ENCODE peak calls at places on chromosome 1, in six cellular contexts. One of them, this sample, is unnamed.

GRCh38 chr1:37919277-37919676 is 27.6 kb downstream of the INPP5B start:
- DNase-seq in mesendoderm: peak; percentile 68
- DNase-seq in H1: no peak
- DNase-seq in IMR-90: peak; percentile 41
- DNase-seq in mesenchymal stem cell: peak; percentile 42
- DNase-seq in neuronal stem cell: no peak
- DNase-seq in this sample: peak; percentile 45

GRCh38 chr1:214014730-214015129 is 27.0 kb downstream of the PROX1 start:
- DNase-seq in mesendoderm: no peak
- DNase-seq in neuronal stem cell: no peak
- DNase-seq in IMR-90: no peak
- DNase-seq in H1: no peak
- DNase-seq in mesenchymal stem cell: no peak
- DNase-seq in this sample: no peak

GRCh38 chr1:214228976-214229375 is 52.0 kb upstream of the SMYD2 start:
- DNase-seq in H1: no peak
- DNase-seq in mesendoderm: no peak
- DNase-seq in IMR-90: no peak
- DNase-seq in mesenchymal stem cell: no peak
- DNase-seq in neuronal stem cell: no peak
- DNase-seq in this sample: no peak

GRCh38 chr1:175129182-175129581 is 61.5 kb downstream of the TNN start:
- DNase-seq in neuronal stem cell: no peak
- DNase-seq in IMR-90: peak; percentile 39
- DNase-seq in mesendoderm: peak; percentile 91
- DNase-seq in H1: no peak
- DNase-seq in mesenchymal stem cell: peak; percentile 54
- DNase-seq in this sample: no peak

GRCh38 chr1:12142891-12143630 is 23.7 kb upstream of the TNFRSF1B start:
- DNase-seq in H1: no peak
- DNase-seq in mesenchymal stem cell: no peak
- DNase-seq in mesendoderm: no peak
- DNase-seq in IMR-90: no peak
- DNase-seq in neuronal stem cell: no peak
- DNase-seq in this sample: no peak

GRCh38 chr1:87327362-87328120 is 1.1 kb upstream of the LMO4 start:
- DNase-seq in mesendoderm: peak; percentile 13
- DNase-seq in neuronal stem cell: no peak
- DNase-seq in mesenchymal stem cell: peak; percentile 12
- DNase-seq in H1: no peak
- DNase-seq in IMR-90: no peak
- DNase-seq in this sample: no peak

GRCh38 chr1:22817462-22817861 is 106.8 kb downstream of the EPHB2 start:
- DNase-seq in H1: no peak
- DNase-seq in IMR-90: no peak
- DNase-seq in mesendoderm: no peak
- DNase-seq in neuronal stem cell: no peak
- DNase-seq in mesenchymal stem cell: no peak
- DNase-seq in this sample: no peak

GRCh38 chr1:39540504-39541031 is 36.0 kb downstream of the PABPC4 start:
- DNase-seq in mesendoderm: no peak
- DNase-seq in IMR-90: peak; percentile 77
- DNase-seq in neuronal stem cell: no peak
- DNase-seq in H1: no peak
- DNase-seq in mesenchymal stem cell: peak; percentile 87
- DNase-seq in this sample: no peak

GRCh38 chr1:11441211-11441952 is 37.6 kb upstream of the DISP3 start:
- DNase-seq in mesendoderm: no peak
- DNase-seq in H1: no peak
- DNase-seq in mesenchymal stem cell: no peak
- DNase-seq in IMR-90: no peak
- DNase-seq in neuronal stem cell: no peak
- DNase-seq in this sample: no peak

GRCh38 chr1:225737179-225737578 is 40.4 kb upstream of the SRP9 start:
- DNase-seq in neuronal stem cell: no peak
- DNase-seq in mesenchymal stem cell: no peak
- DNase-seq in mesendoderm: no peak
- DNase-seq in IMR-90: no peak
- DNase-seq in H1: no peak
- DNase-seq in this sample: no peak

GRCh38 chr1:226995966-226996332 is 55.9 kb downstream of the COQ8A start:
- DNase-seq in neuronal stem cell: no peak
- DNase-seq in H1: no peak
- DNase-seq in mesenchymal stem cell: no peak
- DNase-seq in IMR-90: no peak
- DNase-seq in mesendoderm: no peak
- DNase-seq in this sample: peak; percentile 28

GRCh38 chr1:109933856-109934711 is 23.4 kb downstream of the CSF1 start:
- DNase-seq in H1: no peak
- DNase-seq in IMR-90: peak; percentile 96
- DNase-seq in neuronal stem cell: no peak
- DNase-seq in mesenchymal stem cell: peak; percentile 94
- DNase-seq in mesendoderm: no peak
- DNase-seq in this sample: no peak
- H3K4me1 ChIP-seq in H1: peaks cover 6% of the 10 kb centered on the region
- H3K4me1 ChIP-seq in IMR-90: peaks cover 9% of the 10 kb centered on the region
- H3K4me1 ChIP-seq in neuronal stem cell: peaks cover 9% of the 10 kb centered on the region
- H3K4me1 ChIP-seq in mesenchymal stem cell: peaks cover 34% of the 10 kb centered on the region
- H3K4me1 ChIP-seq in mesendoderm: no peaks in the 10 kb centered on the region
- H3K4me1 ChIP-seq in this sample: no peaks in the 10 kb centered on the region

DNA sequence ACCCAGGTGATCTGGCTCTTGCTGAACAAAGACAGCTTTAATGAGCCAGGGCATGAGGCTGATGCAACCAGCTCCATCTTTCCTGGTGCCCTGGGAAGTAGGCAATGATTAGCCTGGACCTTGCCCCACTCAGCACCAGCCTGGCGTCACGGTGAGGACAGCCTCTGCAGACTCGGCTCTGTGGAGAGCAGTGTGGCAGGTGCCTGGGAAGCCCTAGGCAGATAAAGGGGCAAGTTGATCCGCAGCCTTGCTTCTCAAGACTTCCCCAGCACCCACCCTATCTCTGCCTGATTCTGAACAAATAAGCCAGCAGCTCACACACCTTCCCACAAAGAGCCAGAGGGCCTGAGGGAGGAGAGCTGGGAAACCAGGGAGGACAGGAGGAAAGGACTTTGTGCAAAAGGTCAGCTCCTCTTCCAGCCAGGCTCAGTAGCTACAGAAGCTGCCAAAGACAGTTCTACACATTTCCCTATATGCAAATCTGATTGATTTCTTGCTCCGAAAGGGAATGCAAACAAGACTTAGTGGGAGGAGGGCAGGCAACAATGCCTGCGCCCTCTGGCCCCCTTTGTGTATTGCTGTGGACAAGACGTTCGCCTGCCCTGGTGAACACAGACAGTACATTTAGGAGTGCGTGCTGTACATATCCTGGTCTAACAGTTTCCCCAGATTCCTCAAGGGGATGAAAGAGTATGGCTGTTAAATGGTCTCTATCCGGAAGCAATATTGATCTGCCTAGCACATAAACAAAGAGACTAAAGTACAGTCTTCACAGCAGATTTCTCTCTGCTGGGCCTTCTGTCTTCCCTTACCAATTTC is 63.8 kb downstream of the BCAR3 start:
- DNase-seq in IMR-90: no peak
- DNase-seq in mesendoderm: peak; percentile 52
- DNase-seq in neuronal stem cell: no peak
- DNase-seq in H1: no peak
- DNase-seq in mesenchymal stem cell: no peak
- DNase-seq in this sample: no peak
- H2BK5ac ChIP-seq in IMR-90: no peak overlapping the region
- H2BK5ac ChIP-seq in mesendoderm: peak overlapping the region; percentile 94
- H2BK5ac ChIP-seq in neuronal stem cell: no peak overlapping the region
- H2BK5ac ChIP-seq in H1: peak overlapping the region; percentile 3
- H2BK5ac ChIP-seq in mesenchymal stem cell: no peak overlapping the region
- H2BK5ac ChIP-seq in this sample: no peak overlapping the region

DNA sequence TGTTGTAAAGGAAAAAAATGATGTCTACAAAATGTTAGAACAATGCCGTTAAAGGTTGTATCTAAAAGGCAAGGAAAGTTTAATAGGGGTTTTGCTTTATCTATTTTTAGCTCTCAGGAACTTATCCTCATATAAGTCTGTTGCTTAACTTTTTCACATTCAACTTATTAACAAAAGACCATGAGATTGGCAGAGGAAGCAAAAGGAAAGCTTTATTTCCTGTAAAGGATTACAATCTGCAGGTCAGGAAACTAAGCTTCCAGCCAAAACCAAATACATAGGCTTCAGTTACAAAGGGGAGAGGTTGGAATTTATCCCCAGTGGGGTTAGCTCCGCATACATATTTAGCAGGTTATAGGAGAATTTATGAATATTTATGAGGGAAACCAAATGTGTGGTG is 58.7 kb upstream of the KIAA1614 start:
- DNase-seq in mesenchymal stem cell: no peak
- DNase-seq in neuronal stem cell: no peak
- DNase-seq in mesendoderm: peak; percentile 14
- DNase-seq in IMR-90: no peak
- DNase-seq in H1: no peak
- DNase-seq in this sample: no peak
- H3K4me1 ChIP-seq in mesenchymal stem cell: no peaks in the 10 kb centered on the region
- H3K4me1 ChIP-seq in neuronal stem cell: peaks cover 22% of the 10 kb centered on the region
- H3K4me1 ChIP-seq in mesendoderm: peaks cover 2% of the 10 kb centered on the region
- H3K4me1 ChIP-seq in IMR-90: peaks cover 2% of the 10 kb centered on the region
- H3K4me1 ChIP-seq in H1: no peaks in the 10 kb centered on the region
- H3K4me1 ChIP-seq in this sample: no peaks in the 10 kb centered on the region

GRCh38 chr1:209107535-209107934 is 476.0 kb upstream of the CAMK1G start:
- DNase-seq in IMR-90: no peak
- DNase-seq in neuronal stem cell: no peak
- DNase-seq in mesendoderm: no peak
- DNase-seq in H1: no peak
- DNase-seq in mesenchymal stem cell: no peak
- DNase-seq in this sample: no peak
- H2BK5ac ChIP-seq in IMR-90: no peak overlapping the region
- H2BK5ac ChIP-seq in neuronal stem cell: no peak overlapping the region
- H2BK5ac ChIP-seq in mesendoderm: no peak overlapping the region
- H2BK5ac ChIP-seq in H1: no peak overlapping the region
- H2BK5ac ChIP-seq in mesenchymal stem cell: no peak overlapping the region
- H2BK5ac ChIP-seq in this sample: no peak overlapping the region

GRCh38 chr1:18799454-18799853 is 60.0 kb downstream of the TAS1R2 start:
- DNase-seq in IMR-90: no peak
- DNase-seq in mesenchymal stem cell: no peak
- DNase-seq in mesendoderm: no peak
- DNase-seq in neuronal stem cell: no peak
- DNase-seq in H1: no peak
- DNase-seq in this sample: no peak
- H3K4me1 ChIP-seq in IMR-90: no peaks in the 10 kb centered on the region
- H3K4me1 ChIP-seq in mesenchymal stem cell: no peaks in the 10 kb centered on the region
- H3K4me1 ChIP-seq in mesendoderm: peaks cover 5% of the 10 kb centered on the region
- H3K4me1 ChIP-seq in neuronal stem cell: no peaks in the 10 kb centered on the region
- H3K4me1 ChIP-seq in H1: peaks cover 7% of the 10 kb centered on the region
- H3K4me1 ChIP-seq in this sample: no peaks in the 10 kb centered on the region

This sample was measured in H9.